ENCODE peak calls at places on chromosome 21, in seven cellular contexts. J, X, N, M, H, A and C are unnamed samples.

GRCh38 chr21:34695434-34695833 is 26.6 kb downstream of the CLIC6 start:
- DNase-seq in J (no peak), X (no peak), N (no peak), M (no peak), H (no peak), A (no peak), C (no peak)

GRCh38 chr21:14581902-14582457 is 35.9 kb upstream of the SAMSN1 start:
- DNase-seq in J (no peak), X (no peak), N (no peak), M (no peak), H (no peak), A (no peak), C (no peak)

GRCh38 chr21:37060296-37060695 is 12.6 kb downstream of the PIGP start:
- DNase-seq in J (no peak), X (peak), N (peak), M (peak), H (no peak), A (no peak), C (peak)

GRCh38 chr21:28099296-28099695 is 893.4 kb downstream of the LTN1 start:
- DNase-seq in J (no peak), X (no peak), N (no peak), M (no peak), H (peak), A (peak), C (no peak)

GRCh38 chr21:28771790-28772501 is 220.7 kb downstream of the LTN1 start:
- DNase-seq in J (no peak), X (peak), N (no peak), M (no peak), H (no peak), A (no peak), C (peak)

GRCh38 chr21:45886610-45887026 is 95.0 kb upstream of the COL6A1 start:
- DNase-seq in J (peak), X (no peak), N (no peak), M (no peak), H (no peak), A (no peak), C (no peak)

GRCh38 chr21:42567181-42567560 is 53.5 kb downstream of the SLC37A1 start:
- DNase-seq in J (no peak), X (no peak), N (no peak), M (no peak), H (no peak), A (no peak), C (no peak)

GRCh38 chr21:14591882-14592281 is 45.8 kb upstream of the SAMSN1 start:
- DNase-seq in J (no peak), X (peak), N (peak), M (no peak), H (no peak), A (no peak), C (peak)

GRCh38 chr21:46325073-46325912 is 1.3 kb downstream of the PCNT start:
- DNase-seq in J (peak), X (peak), N (peak), M (peak), H (peak), A (peak), C (peak)

GRCh38 chr21:44444286-44444931 is 10.9 kb upstream of the LRRC3 start:
- DNase-seq in J (peak), X (no peak), N (no peak), M (peak), H (peak), A (no peak), C (no peak)
- TF ChIP-seq CTCF in J (no peak), X (peak), N (no peak), M (peak), H (no peak), A (no peak), C (no peak)

GRCh38 chr21:26846036-26846931 is 1.1 kb upstream of the ADAMTS1 start:
- DNase-seq in J (peak), X (peak), N (peak), M (peak), H (peak), A (peak), C (peak)

GRCh38 chr21:26845750-26846035 is 484 bp upstream of the ADAMTS1 start:
- DNase-seq in J (no peak), X (no peak), N (no peak), M (no peak), H (no peak), A (no peak), C (no peak)

GRCh38 chr21:26844258-26845065 is 747 bp downstream of the ADAMTS1 start:
- DNase-seq in J (peak), X (peak), N (no peak), M (peak), H (peak), A (peak), C (no peak)

GRCh38 chr21:26843912-26844257 is 1.3 kb downstream of the ADAMTS1 start:
- DNase-seq in J (no peak), X (peak), N (no peak), M (no peak), H (no peak), A (no peak), C (peak)

DNA sequence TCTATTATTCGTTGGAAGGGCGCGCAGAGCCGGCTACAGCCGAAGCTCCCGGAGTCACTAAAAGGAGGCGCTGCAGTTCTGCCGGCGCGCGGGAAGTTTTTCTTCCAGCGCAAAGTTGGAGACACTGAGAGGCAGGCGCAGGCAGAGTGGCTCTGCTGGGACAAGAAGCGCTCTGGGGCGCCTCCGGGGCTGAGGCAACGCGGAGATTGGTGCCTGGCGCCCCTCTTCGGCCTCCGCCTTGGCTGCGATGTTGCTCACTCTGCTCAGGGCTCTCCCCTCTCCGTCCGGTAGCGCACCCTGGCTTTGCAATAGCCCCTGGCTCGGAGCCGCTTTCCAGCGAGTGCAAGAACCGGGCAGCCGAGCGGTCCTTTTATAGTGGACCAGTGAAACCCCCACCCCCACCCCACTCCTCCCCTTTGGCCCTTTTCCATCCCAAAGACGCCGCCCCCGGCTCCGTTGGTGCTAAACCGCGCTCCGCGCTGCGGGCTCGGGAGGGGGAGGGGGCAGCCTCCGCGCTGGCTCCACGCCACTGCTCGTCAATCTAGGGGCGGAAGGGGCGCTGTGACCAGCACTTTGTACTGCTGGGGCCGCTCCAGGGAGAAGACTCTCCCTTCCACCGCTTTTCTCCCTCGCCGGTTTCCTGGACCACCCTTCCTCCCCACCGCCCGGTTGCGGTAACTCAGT is at the start of gene ADAMTS1:
- DNase-seq in J (peak), X (peak), N (peak), M (peak), H (peak), A (peak), C (peak)
- H3K4me3 ChIP-seq in J (peak), X (peak), N (peak), M (peak), H (peak), A (peak), C (peak)

DNA sequence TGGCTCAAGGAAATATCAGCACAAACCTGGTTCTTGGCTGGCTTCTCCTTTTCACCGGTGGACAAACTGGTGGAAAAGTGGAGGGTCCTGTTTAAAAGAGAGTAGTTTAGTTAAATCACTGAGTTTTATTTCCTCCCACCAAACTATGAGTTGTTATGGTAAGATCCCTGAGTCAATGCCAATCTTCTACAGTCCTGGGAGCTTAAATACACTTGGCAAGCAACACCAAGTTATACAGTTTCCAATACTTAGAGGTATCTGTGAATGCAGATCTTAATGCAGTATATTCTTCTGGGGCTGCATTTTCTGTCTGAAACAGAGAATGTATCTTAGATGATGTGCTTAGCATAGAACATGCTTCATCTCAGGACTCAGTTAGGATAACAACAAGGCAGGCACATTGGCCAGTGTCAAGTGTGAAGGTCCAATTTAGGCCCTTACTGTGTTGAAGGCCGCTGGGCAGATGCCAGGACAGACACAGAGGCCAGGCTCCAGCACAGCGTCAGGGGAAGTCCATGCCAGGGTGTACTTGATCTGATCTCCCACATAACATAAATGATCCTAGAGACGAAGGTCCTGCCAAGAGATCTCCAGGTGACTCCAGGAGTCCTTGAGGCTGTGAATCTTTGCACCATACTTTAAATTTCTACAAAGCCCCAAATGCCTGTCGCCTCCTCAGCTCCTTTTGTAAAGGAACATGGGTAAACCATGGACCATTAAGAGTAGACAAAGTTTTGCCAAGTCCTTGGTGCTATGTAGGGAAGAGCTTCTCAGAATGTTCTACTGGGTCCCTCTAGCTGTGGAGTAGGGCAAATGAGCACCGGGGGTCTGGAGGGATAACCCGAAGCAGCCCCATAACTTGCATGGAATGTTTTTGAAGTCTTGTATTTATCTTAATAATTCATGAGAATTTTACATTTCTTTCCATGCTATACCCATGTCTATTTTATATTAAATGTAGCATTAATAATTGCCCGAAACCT is 76.8 kb downstream of the KCNJ15 start:
- DNase-seq in J (peak), X (peak), N (no peak), M (no peak), H (peak), A (no peak), C (no peak)
- TF ChIP-seq CTCF in J (peak), X (peak), N (no peak), M (no peak), H (peak), A (no peak), C (peak)

DNA sequence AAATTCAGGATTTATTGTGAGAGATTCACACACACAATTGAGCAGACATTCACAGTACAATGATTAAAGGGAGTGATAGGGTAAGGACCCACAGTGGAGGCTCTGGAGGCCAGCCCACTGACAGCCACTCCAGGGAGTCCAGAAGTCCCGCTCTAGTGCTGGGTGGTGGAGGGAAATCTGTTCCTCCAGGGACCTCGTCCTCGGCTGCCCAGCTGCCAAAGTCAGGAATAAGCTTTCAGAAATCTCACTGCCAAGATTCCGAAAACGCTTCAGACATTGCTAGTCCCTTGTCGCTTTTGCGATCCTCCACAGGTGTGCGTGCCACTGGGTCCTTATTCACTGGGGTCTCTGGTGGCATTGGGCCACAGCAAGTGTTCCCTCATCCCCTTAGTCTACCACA is 2.3 kb downstream of the MX1 start:
- DNase-seq in J (no peak), X (no peak), N (no peak), M (no peak), H (no peak), A (no peak), C (no peak)
- H3K4me3 ChIP-seq in J (no peak), X (no peak), N (no peak), M (no peak), H (no peak), A (no peak), C (no peak)

GRCh38 chr21:32135401-32136363 is 143.2 kb downstream of the MIS18A start:
- DNase-seq in J (no peak), X (peak), N (no peak), M (no peak), H (no peak), A (no peak), C (peak)
- TF ChIP-seq CTCF in J (no peak), X (no peak), N (no peak), M (no peak), H (no peak), A (no peak), C (no peak)